ENCODE peak calls at places on chromosomes 11 and 22, in six cellular contexts. K is Panc1, T is retinal pigment epithelial cell, J is WTC11, P is uterus, B is osteocyte. H is an unnamed sample.

GRCh38 chr11:455566-456147 is 5.6 kb downstream of the PTDSS2 start:
- DNase-seq in P (no peak), B (no peak), K (no peak), J (no peak), T (no peak), H (no peak)

GRCh38 chr11:33893711-33894401 is 2.0 kb upstream of the LMO2 start:
- DNase-seq in P (no peak), J (no peak), T (no peak), B (no peak), K (no peak), H (no peak)

GRCh38 chr11:88051386-88051785 is 123.9 kb downstream of the RAB38 start:
- DNase-seq in T (no peak), J (no peak), K (no peak), B (no peak), P (no peak), H (no peak)

GRCh38 chr22:46309526-46310085 is 12.9 kb downstream of the GTSE1 start:
- DNase-seq in B (no peak), T (no peak), J (no peak), K (no peak), P (no peak), H (no peak)

GRCh38 chr22:17158568-17159503 is at the start of gene HDHD5:
- DNase-seq in K (no peak), B (peak; percentile 93), T (peak; percentile 36), J (peak; percentile 89), P (peak; percentile 88), H (peak; percentile 87)

GRCh38 chr11:2955896-2956476 is 26.8 kb upstream of the PHLDA2 start:
- DNase-seq in K (no peak), T (no peak), B (no peak), P (no peak), J (no peak), H (no peak)

GRCh38 chr11:68550485-68550817 is 89.9 kb downstream of the PPP6R3 start:
- DNase-seq in T (no peak), B (no peak), J (no peak), K (no peak), P (no peak), H (no peak)

GRCh38 chr22:42863349-42863911 is 6.4 kb upstream of the ARFGAP3 start:
- DNase-seq in T (no peak), K (no peak), J (no peak), B (no peak), P (no peak), H (no peak)

GRCh38 chr22:37267128-37267587 is 15.2 kb upstream of the CYTH4 start:
- DNase-seq in B (no peak), P (no peak), K (no peak), T (no peak), J (peak; percentile 86), H (peak; percentile 83)

GRCh38 chr11:46630237-46630636 is 12.9 kb downstream of the ATG13 start:
- DNase-seq in J (no peak), T (no peak), B (no peak), P (no peak), K (no peak), H (no peak)

GRCh38 chr22:17922925-17923898 is 101.1 kb downstream of the MICAL3 start:
- DNase-seq in J (no peak), T (peak; percentile 81), P (peak; percentile 18), B (no peak), K (no peak), H (no peak)

GRCh38 chr11:124882339-124883071 is 15.2 kb downstream of the ROBO4 start:
- DNase-seq in J (no peak), T (no peak), P (no peak), B (no peak), K (no peak), H (no peak)

GRCh38 chr11:3121416-3121815 is 43.7 kb downstream of the OSBPL5 start:
- DNase-seq in J (no peak), B (no peak), K (no peak), T (no peak), P (peak; percentile 14), H (no peak)

GRCh38 chr11:10303558-10304363 is 1.1 kb upstream of the ADM start:
- DNase-seq in J (peak; percentile 45), K (no peak), P (peak; percentile 40), T (no peak), B (no peak), H (peak; percentile 34)

GRCh38 chr11:65314501-65315203 is at the start of gene CDC42EP2:
- DNase-seq in K (no peak), J (peak; percentile 87), T (no peak), P (peak; percentile 86), B (peak; percentile 95), H (peak; percentile 91)

GRCh38 chr11:65315866-65316233 is 1.2 kb downstream of the CDC42EP2 start:
- DNase-seq in K (no peak), B (no peak), J (no peak), P (no peak), T (no peak), H (no peak)

GRCh38 chr11:65316979-65317786 is 2.5 kb downstream of the CDC42EP2 start:
- DNase-seq in B (no peak), T (no peak), J (peak; percentile 52), P (peak; percentile 87), K (no peak), H (peak; percentile 69)

GRCh38 chr11:65316311-65316978 is 1.8 kb downstream of the CDC42EP2 start:
- DNase-seq in B (no peak), T (no peak), K (no peak), J (no peak), P (peak; percentile 72), H (peak; percentile 27)

GRCh38 chr11:65315204-65315865 is 669 bp downstream of the CDC42EP2 start:
- DNase-seq in K (no peak), P (peak; percentile 81), J (peak; percentile 94), B (peak; percentile 95), T (no peak), H (peak; percentile 98)
- TF ChIP-seq CTCF in K (peak; percentile 100), P (peak; percentile 97), J (peak; percentile 94), B (peak; percentile 99), T (peak; percentile 86), H (peak; percentile 91)

DNA sequence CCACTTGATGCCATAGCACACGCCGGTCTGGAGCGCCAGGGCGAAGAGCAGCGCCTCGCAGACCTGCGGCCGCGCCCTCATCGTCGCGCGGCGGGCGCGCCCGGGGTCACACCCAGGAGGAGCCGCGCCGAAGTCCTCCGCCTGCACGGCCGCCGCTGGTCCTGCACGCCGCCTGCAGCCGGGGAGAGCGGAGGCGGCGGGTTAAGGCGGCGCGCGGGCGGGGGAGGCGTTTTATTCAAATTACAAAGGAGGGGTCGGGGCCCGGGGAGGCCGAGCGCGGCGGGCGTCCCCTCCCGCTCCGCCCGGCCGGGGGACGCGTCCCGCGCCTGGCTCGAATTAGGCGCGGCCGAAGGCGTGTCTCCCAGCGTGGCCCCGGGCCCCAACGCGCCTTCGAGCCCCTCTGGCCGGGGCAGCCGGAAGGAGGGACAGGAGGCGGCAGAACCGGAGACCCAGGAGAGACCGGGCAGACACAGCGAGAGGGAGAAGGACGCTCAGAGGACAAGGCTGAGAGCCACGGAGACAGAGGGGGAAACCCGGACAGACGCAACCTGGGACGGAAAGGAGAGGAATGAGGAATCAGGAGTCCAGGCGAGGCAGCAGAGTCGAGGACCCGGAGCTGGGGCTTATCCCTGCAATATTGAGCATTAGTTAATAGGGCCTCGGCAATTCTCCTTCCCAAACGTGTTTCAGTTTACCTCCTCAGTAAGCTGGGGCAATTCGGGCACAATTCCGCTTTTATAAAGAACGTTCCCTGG is at the start of gene WNT11:
- DNase-seq in P (peak; percentile 55), B (no peak), K (no peak), J (peak; percentile 70), T (no peak), H (peak; percentile 38)
- TF ChIP-seq CTCF in P (no peak), B (no peak), K (no peak), J (no peak), T (no peak), H (no peak)

DNA sequence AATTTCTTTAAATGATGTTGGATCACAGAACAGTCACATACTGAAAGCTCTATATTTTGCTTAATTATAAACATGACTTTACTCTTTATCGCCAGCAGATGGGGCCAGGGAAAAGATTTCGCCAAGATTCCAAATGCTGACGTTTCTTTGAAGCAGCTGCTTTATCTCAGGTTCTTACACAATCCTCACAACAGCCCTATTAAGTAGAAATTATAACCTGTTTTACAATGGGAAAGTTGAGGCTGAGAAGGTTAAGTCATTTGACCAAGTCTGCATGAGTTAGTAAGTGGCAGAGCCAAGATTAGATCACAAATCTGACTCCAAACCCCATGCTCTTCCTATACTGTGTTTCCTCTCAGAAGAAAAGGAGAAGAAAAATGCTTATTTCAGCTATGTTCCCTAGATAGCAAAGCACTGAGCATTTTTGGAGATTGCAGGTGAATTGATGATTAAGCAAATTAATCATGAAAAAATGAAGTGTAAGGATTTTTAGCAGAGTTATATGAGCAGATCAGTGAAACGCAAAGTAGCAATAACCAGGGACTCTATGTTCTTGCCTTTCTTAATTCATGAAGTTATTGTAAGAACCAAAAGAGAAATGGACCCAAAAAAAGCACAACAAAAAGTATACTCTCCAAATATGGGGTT is 79.0 kb downstream of the AASDHPPT start:
- DNase-seq in J (no peak), B (no peak), P (peak; percentile 75), K (peak; percentile 28), T (peak; percentile 51), H (peak; percentile 25)
- TF ChIP-seq CTCF in J (peak; percentile 31), B (peak; percentile 75), P (peak; percentile 39), K (peak; percentile 77), T (peak; percentile 65), H (peak; percentile 57)

DNA sequence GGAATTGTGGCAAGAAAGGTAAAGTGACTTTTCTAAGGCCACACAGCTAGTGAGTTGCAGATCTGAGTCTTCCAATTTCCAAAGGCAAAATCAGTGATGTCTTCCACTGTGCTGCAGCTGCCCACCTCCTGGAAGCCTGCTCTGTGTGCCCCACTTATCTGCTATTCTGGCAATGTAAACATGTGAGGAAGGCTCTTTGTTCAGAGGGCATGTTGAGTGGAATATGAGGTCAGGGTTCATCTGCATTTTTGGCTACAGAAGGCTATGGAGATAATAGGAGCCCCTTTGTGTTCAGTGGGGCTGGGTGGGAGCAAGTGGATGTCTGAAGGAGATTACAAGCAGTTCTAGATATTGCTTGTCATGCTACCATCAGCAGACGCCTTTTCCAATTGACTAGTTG is 396.2 kb downstream of the BUD13 start:
- DNase-seq in P (no peak), T (no peak), J (no peak), K (no peak), B (no peak), H (no peak)
- TF ChIP-seq CTCF in P (no peak), T (no peak), J (no peak), K (no peak), B (no peak), H (no peak)